ENCODE peak calls at places on chromosomes 11 and 22, in eight cellular contexts. J is neural crest cell, Q is GM18507, T is anterior cingulate cortex, N is lower lobe of right lung, M is HFF-Myc, W is NCI-H2171 treated with DMSO at 0.1 percent for 48 hours, S is EH. R is an unnamed sample.

GRCh38 chr11:132904091-132904490 is 628.2 kb downstream of the OPCML start:
- DNase-seq in J (no peak), Q (no peak), T (no peak), N (no peak), M (no peak), W (no peak), S (no peak), R (no peak)

GRCh38 chr11:16603890-16604783 is 134.3 kb upstream of the C11orf58 start:
- DNase-seq in J (peak), Q (no peak), T (no peak), N (peak), M (no peak), W (no peak), S (peak), R (peak)

GRCh38 chr22:39995346-39996252 is 845 bp downstream of the FAM83F start:
- DNase-seq in J (no peak), Q (no peak), T (no peak), N (no peak), M (no peak), W (peak), S (no peak), R (no peak)

GRCh38 chr11:406796-407650 is 7.8 kb downstream of the SIGIRR start:
- DNase-seq in J (peak), Q (peak), T (no peak), N (peak), M (peak), W (no peak), S (peak), R (peak)

GRCh38 chr11:46308632-46309419 is 31.4 kb downstream of the CREB3L1 start:
- DNase-seq in J (peak), Q (peak), T (peak), N (peak), M (no peak), W (peak), S (peak), R (peak)

GRCh38 chr11:3796796-3797328 is 492 bp downstream of the NUP98 start:
- DNase-seq in J (no peak), Q (no peak), T (no peak), N (no peak), M (no peak), W (no peak), S (no peak), R (no peak)

GRCh38 chr22:35648066-35649025 is at the start of gene APOL6:
- DNase-seq in J (no peak), Q (peak), T (peak), N (no peak), M (no peak), W (peak), S (peak), R (no peak)

GRCh38 chr11:55367674-55368073 is at the start of gene OR4A15:
- DNase-seq in J (no peak), Q (no peak), T (no peak), N (no peak), M (no peak), W (no peak), S (no peak), R (no peak)

GRCh38 chr11:73100578-73100977 is 41.5 kb downstream of the FCHSD2 start:
- DNase-seq in J (no peak), Q (no peak), T (no peak), N (no peak), M (no peak), W (no peak), S (no peak), R (no peak)

GRCh38 chr11:112255075-112255739 is 5.5 kb downstream of the PLET1 start:
- DNase-seq in J (no peak), Q (no peak), T (peak), N (no peak), M (no peak), W (peak), S (peak), R (no peak)

GRCh38 chr11:15471709-15472404 is 357.1 kb downstream of the INSC start:
- DNase-seq in J (no peak), Q (no peak), T (no peak), N (no peak), M (no peak), W (no peak), S (no peak), R (no peak)

GRCh38 chr11:32643526-32643925 is 59.9 kb downstream of the EIF3M start:
- DNase-seq in J (no peak), Q (no peak), T (no peak), N (no peak), M (no peak), W (no peak), S (peak), R (no peak)

GRCh38 chr22:42868751-42869251 is 11.7 kb upstream of the ARFGAP3 start:
- DNase-seq in J (no peak), Q (no peak), T (peak), N (peak), M (no peak), W (peak), S (no peak), R (no peak)

GRCh38 chr11:16543642-16544041 is 187.3 kb upstream of the SOX6 start:
- DNase-seq in J (no peak), Q (no peak), T (no peak), N (no peak), M (no peak), W (no peak), S (peak), R (no peak)

GRCh38 chr11:134652586-134653255 is 240.7 kb upstream of the B3GAT1 start:
- DNase-seq in J (no peak), Q (no peak), T (no peak), N (no peak), M (no peak), W (no peak), S (no peak), R (no peak)

R was measured in neuronal stem cell.